ENCODE peak calls at places on chromosomes 2 and 18, in seven cellular contexts. One of them, this sample, is unnamed.
A peak's percentile ranks its signal among the peaks of the same experiment; 100 is the strongest.

GRCh38 chr2:27885246-27885645 is 4.9 kb downstream of the RBKS start:
- DNase-seq in NCI-H1417 treated with DMSO at 0.1 percent for 48 hours: no peak
- DNase-seq in endothelial cell: no peak
- DNase-seq in T-helper 1 cell: no peak
- DNase-seq in posterior vena cava: no peak
- DNase-seq in GM04503: no peak
- DNase-seq in WTC11: no peak
- DNase-seq in this sample: no peak

GRCh38 chr18:44599409-44599808 is 81.3 kb upstream of the SETBP1 start:
- DNase-seq in NCI-H1417 treated with DMSO at 0.1 percent for 48 hours: no peak
- DNase-seq in WTC11: peak; percentile 11
- DNase-seq in endothelial cell: no peak
- DNase-seq in T-helper 1 cell: no peak
- DNase-seq in GM04503: no peak
- DNase-seq in posterior vena cava: no peak
- DNase-seq in this sample: no peak

GRCh38 chr2:14804912-14805311 is 172.4 kb downstream of the LRATD1 start:
- DNase-seq in GM04503: no peak
- DNase-seq in T-helper 1 cell: no peak
- DNase-seq in WTC11: no peak
- DNase-seq in NCI-H1417 treated with DMSO at 0.1 percent for 48 hours: no peak
- DNase-seq in posterior vena cava: no peak
- DNase-seq in endothelial cell: no peak
- DNase-seq in this sample: no peak

GRCh38 chr2:240213226-240213475 is 72.7 kb upstream of the OTOS start:
- DNase-seq in posterior vena cava: peak; percentile 64
- DNase-seq in endothelial cell: no peak
- DNase-seq in GM04503: no peak
- DNase-seq in NCI-H1417 treated with DMSO at 0.1 percent for 48 hours: no peak
- DNase-seq in WTC11: no peak
- DNase-seq in T-helper 1 cell: no peak
- DNase-seq in this sample: no peak

GRCh38 chr18:74507120-74507881 is 11.1 kb downstream of the CNDP2 start:
- DNase-seq in posterior vena cava: no peak
- DNase-seq in NCI-H1417 treated with DMSO at 0.1 percent for 48 hours: no peak
- DNase-seq in T-helper 1 cell: no peak
- DNase-seq in endothelial cell: no peak
- DNase-seq in WTC11: no peak
- DNase-seq in GM04503: no peak
- DNase-seq in this sample: no peak

GRCh38 chr2:160499865-160500264 is 6.3 kb upstream of the RBMS1 start:
- DNase-seq in posterior vena cava: no peak
- DNase-seq in GM04503: no peak
- DNase-seq in NCI-H1417 treated with DMSO at 0.1 percent for 48 hours: no peak
- DNase-seq in endothelial cell: no peak
- DNase-seq in WTC11: no peak
- DNase-seq in T-helper 1 cell: no peak
- DNase-seq in this sample: no peak

GRCh38 chr2:132651115-132652099 is 18.6 kb downstream of the LYPD1 start:
- DNase-seq in NCI-H1417 treated with DMSO at 0.1 percent for 48 hours: no peak
- DNase-seq in T-helper 1 cell: no peak
- DNase-seq in endothelial cell: peak; percentile 16
- DNase-seq in GM04503: no peak
- DNase-seq in WTC11: peak; percentile 34
- DNase-seq in posterior vena cava: no peak
- DNase-seq in this sample: peak; percentile 5

GRCh38 chr18:75211002-75211621 is 515 bp downstream of the TSHZ1 start:
- DNase-seq in NCI-H1417 treated with DMSO at 0.1 percent for 48 hours: peak; percentile 62
- DNase-seq in GM04503: no peak
- DNase-seq in T-helper 1 cell: peak; percentile 13
- DNase-seq in posterior vena cava: no peak
- DNase-seq in endothelial cell: peak; percentile 39
- DNase-seq in WTC11: no peak
- DNase-seq in this sample: no peak

GRCh38 chr2:233433794-233434193 is 79.5 kb downstream of the DGKD start:
- DNase-seq in GM04503: no peak
- DNase-seq in WTC11: no peak
- DNase-seq in NCI-H1417 treated with DMSO at 0.1 percent for 48 hours: no peak
- DNase-seq in T-helper 1 cell: no peak
- DNase-seq in endothelial cell: no peak
- DNase-seq in posterior vena cava: peak; percentile 12
- DNase-seq in this sample: no peak

GRCh38 chr2:219969508-219969907 is 342.1 kb downstream of the SLC4A3 start:
- DNase-seq in GM04503: peak; percentile 20
- DNase-seq in posterior vena cava: no peak
- DNase-seq in endothelial cell: no peak
- DNase-seq in T-helper 1 cell: no peak
- DNase-seq in WTC11: no peak
- DNase-seq in NCI-H1417 treated with DMSO at 0.1 percent for 48 hours: no peak
- DNase-seq in this sample: peak; percentile 49

GRCh38 chr2:179569834-179570233 is 291.6 kb downstream of the ZNF385B start:
- DNase-seq in endothelial cell: no peak
- DNase-seq in WTC11: no peak
- DNase-seq in T-helper 1 cell: no peak
- DNase-seq in GM04503: peak; percentile 66
- DNase-seq in posterior vena cava: no peak
- DNase-seq in NCI-H1417 treated with DMSO at 0.1 percent for 48 hours: no peak
- DNase-seq in this sample: peak; percentile 48

GRCh38 chr2:197307933-197308521 is 2.6 kb downstream of the ANKRD44 start:
- DNase-seq in WTC11: no peak
- DNase-seq in NCI-H1417 treated with DMSO at 0.1 percent for 48 hours: no peak
- DNase-seq in T-helper 1 cell: peak; percentile 91
- DNase-seq in GM04503: no peak
- DNase-seq in posterior vena cava: no peak
- DNase-seq in endothelial cell: no peak
- DNase-seq in this sample: no peak

GRCh38 chr2:118279005-118279404 is 190.7 kb downstream of the INSIG2 start:
- DNase-seq in endothelial cell: no peak
- DNase-seq in GM04503: no peak
- DNase-seq in NCI-H1417 treated with DMSO at 0.1 percent for 48 hours: no peak
- DNase-seq in T-helper 1 cell: no peak
- DNase-seq in posterior vena cava: no peak
- DNase-seq in WTC11: no peak
- DNase-seq in this sample: no peak

GRCh38 chr2:239934571-239935171 is 90.5 kb downstream of the NDUFA10 start:
- DNase-seq in T-helper 1 cell: peak; percentile 69
- DNase-seq in endothelial cell: peak; percentile 77
- DNase-seq in WTC11: peak; percentile 81
- DNase-seq in GM04503: no peak
- DNase-seq in NCI-H1417 treated with DMSO at 0.1 percent for 48 hours: no peak
- DNase-seq in posterior vena cava: peak; percentile 85
- DNase-seq in this sample: no peak

GRCh38 chr18:48545690-48546365 is 7.0 kb downstream of the CTIF start:
- DNase-seq in NCI-H1417 treated with DMSO at 0.1 percent for 48 hours: no peak
- DNase-seq in GM04503: peak; percentile 61
- DNase-seq in WTC11: peak; percentile 80
- DNase-seq in T-helper 1 cell: no peak
- DNase-seq in posterior vena cava: peak; percentile 91
- DNase-seq in endothelial cell: peak; percentile 87
- DNase-seq in this sample: no peak

GRCh38 chr18:69400976-69401474 is 337 bp downstream of the DOK6 start:
- DNase-seq in posterior vena cava: peak; percentile 81
- DNase-seq in T-helper 1 cell: no peak
- DNase-seq in GM04503: no peak
- DNase-seq in endothelial cell: peak; percentile 53
- DNase-seq in WTC11: peak; percentile 36
- DNase-seq in NCI-H1417 treated with DMSO at 0.1 percent for 48 hours: no peak
- DNase-seq in this sample: no peak

GRCh38 chr2:226184940-226185575 is 614.6 kb downstream of the IRS1 start:
- DNase-seq in WTC11: peak; percentile 10
- DNase-seq in GM04503: no peak
- DNase-seq in NCI-H1417 treated with DMSO at 0.1 percent for 48 hours: no peak
- DNase-seq in T-helper 1 cell: no peak
- DNase-seq in endothelial cell: no peak
- DNase-seq in posterior vena cava: no peak
- DNase-seq in this sample: peak; percentile 10

GRCh38 chr18:76721207-76721996 is 101.0 kb upstream of the ZNF236 start:
- DNase-seq in NCI-H1417 treated with DMSO at 0.1 percent for 48 hours: no peak
- DNase-seq in T-helper 1 cell: peak; percentile 87
- DNase-seq in endothelial cell: no peak
- DNase-seq in posterior vena cava: no peak
- DNase-seq in GM04503: no peak
- DNase-seq in WTC11: no peak
- DNase-seq in this sample: no peak

GRCh38 chr2:12317853-12318426 is 398.8 kb upstream of the TRIB2 start:
- DNase-seq in NCI-H1417 treated with DMSO at 0.1 percent for 48 hours: no peak
- DNase-seq in GM04503: peak; percentile 81
- DNase-seq in posterior vena cava: no peak
- DNase-seq in WTC11: no peak
- DNase-seq in endothelial cell: no peak
- DNase-seq in T-helper 1 cell: no peak
- DNase-seq in this sample: peak; percentile 86

GRCh38 chr2:108139521-108139920 is 100.2 kb upstream of the SULT1C3 start:
- DNase-seq in WTC11: no peak
- DNase-seq in NCI-H1417 treated with DMSO at 0.1 percent for 48 hours: no peak
- DNase-seq in T-helper 1 cell: no peak
- DNase-seq in endothelial cell: no peak
- DNase-seq in posterior vena cava: no peak
- DNase-seq in GM04503: no peak
- DNase-seq in this sample: no peak

GRCh38 chr2:19841918-19842693 is 59.7 kb downstream of the TTC32 start:
- DNase-seq in endothelial cell: no peak
- DNase-seq in NCI-H1417 treated with DMSO at 0.1 percent for 48 hours: no peak
- DNase-seq in GM04503: no peak
- DNase-seq in posterior vena cava: no peak
- DNase-seq in WTC11: no peak
- DNase-seq in T-helper 1 cell: no peak
- DNase-seq in this sample: no peak

GRCh38 chr18:7221424-7222155 is 9.3 kb upstream of the LRRC30 start:
- DNase-seq in endothelial cell: peak; percentile 67
- DNase-seq in GM04503: peak; percentile 13
- DNase-seq in NCI-H1417 treated with DMSO at 0.1 percent for 48 hours: no peak
- DNase-seq in posterior vena cava: no peak
- DNase-seq in WTC11: peak; percentile 67
- DNase-seq in T-helper 1 cell: no peak
- DNase-seq in this sample: peak; percentile 35

GRCh38 chr18:68662779-68663178 is 52.1 kb downstream of the TMX3 start:
- DNase-seq in GM04503: no peak
- DNase-seq in NCI-H1417 treated with DMSO at 0.1 percent for 48 hours: no peak
- DNase-seq in posterior vena cava: no peak
- DNase-seq in endothelial cell: no peak
- DNase-seq in T-helper 1 cell: no peak
- DNase-seq in WTC11: no peak
- DNase-seq in this sample: no peak

GRCh38 chr2:239114616-239115265 is 266.9 kb downstream of the TWIST2 start:
- DNase-seq in T-helper 1 cell: no peak
- DNase-seq in posterior vena cava: no peak
- DNase-seq in WTC11: no peak
- DNase-seq in GM04503: no peak
- DNase-seq in NCI-H1417 treated with DMSO at 0.1 percent for 48 hours: no peak
- DNase-seq in endothelial cell: peak; percentile 34
- DNase-seq in this sample: no peak

GRCh38 chr2:67399831-67400489 is 2.8 kb downstream of the ETAA1 start:
- DNase-seq in T-helper 1 cell: no peak
- DNase-seq in GM04503: no peak
- DNase-seq in endothelial cell: no peak
- DNase-seq in posterior vena cava: no peak
- DNase-seq in NCI-H1417 treated with DMSO at 0.1 percent for 48 hours: no peak
- DNase-seq in WTC11: no peak
- DNase-seq in this sample: no peak

GRCh38 chr2:168594778-168595177 is 138.7 kb downstream of the CERS6 start:
- DNase-seq in T-helper 1 cell: peak; percentile 20
- DNase-seq in GM04503: no peak
- DNase-seq in endothelial cell: no peak
- DNase-seq in posterior vena cava: no peak
- DNase-seq in WTC11: no peak
- DNase-seq in NCI-H1417 treated with DMSO at 0.1 percent for 48 hours: no peak
- DNase-seq in this sample: no peak

GRCh38 chr2:36811071-36811470 is 114.6 kb downstream of the VIT start:
- DNase-seq in endothelial cell: no peak
- DNase-seq in WTC11: no peak
- DNase-seq in posterior vena cava: no peak
- DNase-seq in T-helper 1 cell: no peak
- DNase-seq in NCI-H1417 treated with DMSO at 0.1 percent for 48 hours: no peak
- DNase-seq in GM04503: no peak
- DNase-seq in this sample: no peak

GRCh38 chr2:109560265-109560664 is 53.5 kb downstream of the SEPTIN10 start:
- DNase-seq in NCI-H1417 treated with DMSO at 0.1 percent for 48 hours: no peak
- DNase-seq in GM04503: no peak
- DNase-seq in posterior vena cava: no peak
- DNase-seq in WTC11: no peak
- DNase-seq in T-helper 1 cell: no peak
- DNase-seq in endothelial cell: no peak
- DNase-seq in this sample: peak; percentile 46

This sample was measured in PC-9.